ENCODE peak calls at places on chromosome 20, in five cellular contexts. A, Y, C, T and Q are unnamed samples.

GRCh38 chr20:1876217-1876921 is 18.8 kb upstream of the SIRPA start:
- DNase-seq in T (peak; percentile 41), A (no peak), C (no peak), Y (no peak), Q (no peak)

GRCh38 chr20:53672484-53673129 is 79.0 kb upstream of the ZNF217 start:
- DNase-seq in Y (no peak), T (no peak), C (no peak), A (no peak), Q (no peak)

GRCh38 chr20:25145131-25145530 is 50.4 kb upstream of the ENTPD6 start:
- DNase-seq in A (no peak), Y (no peak), C (no peak), T (no peak), Q (no peak)

GRCh38 chr20:9608639-9609440 is 94.5 kb downstream of the LAMP5 start:
- DNase-seq in Y (no peak), C (no peak), T (no peak), A (no peak), Q (no peak)

GRCh38 chr20:62678553-62678952 is 30.1 kb upstream of the NTSR1 start:
- DNase-seq in C (no peak), T (no peak), A (no peak), Y (no peak), Q (no peak)

GRCh38 chr20:14688045-14688444 is 350.6 kb upstream of the FLRT3 start:
- DNase-seq in A (no peak), T (no peak), C (no peak), Y (no peak), Q (no peak)

GRCh38 chr20:59939879-59940128 is 301 bp downstream of the PPP1R3D start:
- DNase-seq in C (peak; percentile 69), Y (no peak), T (peak; percentile 48), A (no peak), Q (no peak)

GRCh38 chr20:9927224-9927623 is 88.3 kb upstream of the PAK5 start:
- DNase-seq in C (no peak), T (no peak), Y (no peak), A (no peak), Q (peak; percentile 39)

GRCh38 chr20:427401-427800 is 19.3 kb downstream of the RBCK1 start:
- DNase-seq in C (no peak), Y (no peak), T (no peak), A (no peak), Q (no peak)

GRCh38 chr20:1171461-1172093 is 13.2 kb downstream of the TMEM74B start:
- DNase-seq in T (peak; percentile 16), A (peak; percentile 66), C (peak; percentile 50), Y (no peak), Q (no peak)

GRCh38 chr20:34951652-34952051 is 4.0 kb downstream of the GSS start:
- DNase-seq in C (no peak), Y (peak; percentile 54), T (no peak), A (no peak), Q (no peak)

GRCh38 chr20:31671324-31671723 is 33.6 kb downstream of the COX4I2 start:
- DNase-seq in T (no peak), C (no peak), A (no peak), Y (no peak), Q (no peak)
- H3K4me1 ChIP-seq in T (peaks cover 90% of the 10 kb centered on the region), C (peaks cover 34% of the 10 kb centered on the region), A (peaks cover 88% of the 10 kb centered on the region), Y (peaks cover 99% of the 10 kb centered on the region), Q (peaks cover 25% of the 10 kb centered on the region)

DNA sequence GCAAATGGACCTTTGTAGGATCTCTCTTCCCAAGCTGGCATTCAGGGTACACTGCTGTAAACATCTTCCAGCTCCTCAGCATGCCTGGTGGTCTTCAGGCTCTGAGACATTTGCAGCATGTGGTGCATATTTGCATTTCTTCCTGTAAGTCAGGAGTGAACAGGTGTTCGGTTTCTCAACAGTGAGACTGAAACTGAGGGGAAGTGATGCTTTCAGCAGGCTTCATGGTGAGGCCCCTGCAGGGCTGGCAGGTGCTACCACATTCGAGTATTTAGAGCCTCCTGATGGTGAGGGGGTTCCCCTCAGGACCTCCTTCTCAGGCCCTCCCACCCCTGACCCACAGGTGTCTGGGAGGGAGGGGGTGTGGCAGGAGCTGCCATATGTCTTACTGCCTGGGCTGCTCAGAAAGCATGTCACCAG is 15.1 kb downstream of the MYBL2 start:
- DNase-seq in Y (no peak), A (no peak), T (peak; percentile 47), C (no peak), Q (no peak)
- TF ChIP-seq CTCF in Y (no peak), A (no peak), T (no peak), C (no peak), Q (no peak)

GRCh38 chr20:19277381-19277780 is 64.9 kb downstream of the SLC24A3 start:
- DNase-seq in T (no peak), Y (no peak), A (no peak), C (no peak), Q (no peak)

GRCh38 chr20:19274412-19275015 is 62.1 kb downstream of the SLC24A3 start:
- DNase-seq in T (peak; percentile 14), Y (peak; percentile 23), C (peak; percentile 85), A (no peak), Q (no peak)

GRCh38 chr20:19274001-19274400 is 61.6 kb downstream of the SLC24A3 start:
- DNase-seq in Y (no peak), C (no peak), A (no peak), T (no peak), Q (no peak)

GRCh38 chr20:19275038-19275629 is 62.7 kb downstream of the SLC24A3 start:
- DNase-seq in A (no peak), C (no peak), T (no peak), Y (no peak), Q (no peak)

DNA sequence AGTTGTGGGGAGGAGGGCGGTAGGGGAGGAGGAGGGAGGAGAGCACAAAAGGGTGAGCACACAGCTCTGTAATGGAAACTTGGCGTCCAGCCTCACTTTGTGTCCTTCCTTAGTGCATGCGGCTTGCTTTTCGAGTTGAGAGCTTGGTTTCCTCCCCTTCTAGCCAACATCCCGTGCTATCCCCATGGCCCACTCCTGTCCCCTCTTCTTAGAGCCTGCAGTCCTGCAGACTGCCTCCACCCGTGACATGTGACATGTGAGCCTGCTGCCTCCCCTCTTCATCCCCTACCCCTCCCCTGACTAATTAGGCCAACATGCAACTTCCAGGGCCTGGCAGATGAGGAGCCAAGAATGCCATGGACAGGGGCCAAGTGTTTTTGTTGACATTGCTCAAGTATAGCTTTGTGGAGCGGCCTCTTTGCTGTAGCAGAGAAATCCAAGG is 63.2 kb downstream of the SLC24A3 start:
- DNase-seq in Y (peak; percentile 38), A (no peak), C (peak; percentile 88), T (peak; percentile 57), Q (peak; percentile 34)
- TF ChIP-seq POLR2A in Y (no peak), A (no peak), C (no peak), T (no peak), Q (no peak)

GRCh38 chr20:55478739-55479450 is 526.4 kb downstream of the CBLN4 start:
- DNase-seq in C (no peak), T (no peak), A (no peak), Y (no peak), Q (no peak)
- H3K4me1 ChIP-seq in C (no peaks in the 10 kb centered on the region), T (no peaks in the 10 kb centered on the region), A (no peaks in the 10 kb centered on the region), Y (no peaks in the 10 kb centered on the region), Q (no peaks in the 10 kb centered on the region)

DNA sequence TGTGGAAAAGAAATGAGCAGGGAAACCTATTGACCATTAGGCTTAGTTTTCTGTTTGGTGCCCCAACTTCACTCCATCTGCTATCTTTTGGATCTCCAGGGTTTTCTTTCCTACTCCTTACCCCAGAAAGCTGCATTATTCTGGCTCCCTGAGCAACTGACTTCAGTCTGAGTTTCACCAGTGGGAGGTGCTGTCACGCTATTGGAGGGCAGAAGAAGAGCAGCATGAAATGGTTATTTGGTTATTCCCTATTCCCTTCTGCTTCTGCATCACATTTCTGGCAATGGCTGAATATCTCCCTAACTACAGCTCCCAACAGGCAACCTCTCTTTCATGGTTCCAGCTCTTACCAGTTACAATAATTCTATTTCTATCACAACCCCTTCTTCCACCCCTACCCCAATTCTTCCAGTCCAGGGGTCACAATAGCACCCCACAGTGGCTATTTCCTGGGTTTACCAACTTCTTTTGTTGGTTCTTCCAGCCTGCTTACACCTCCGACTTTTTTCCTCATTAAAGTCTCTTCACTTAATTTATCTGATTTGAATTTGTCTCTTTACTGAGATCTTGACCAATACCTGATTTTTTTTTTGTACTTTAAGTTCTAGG is 311.5 kb downstream of the PLCB1 start:
- DNase-seq in A (no peak), Y (no peak), T (no peak), C (no peak), Q (no peak)
- TF ChIP-seq CTCF in A (no peak), Y (no peak), T (no peak), C (no peak), Q (no peak)

DNA sequence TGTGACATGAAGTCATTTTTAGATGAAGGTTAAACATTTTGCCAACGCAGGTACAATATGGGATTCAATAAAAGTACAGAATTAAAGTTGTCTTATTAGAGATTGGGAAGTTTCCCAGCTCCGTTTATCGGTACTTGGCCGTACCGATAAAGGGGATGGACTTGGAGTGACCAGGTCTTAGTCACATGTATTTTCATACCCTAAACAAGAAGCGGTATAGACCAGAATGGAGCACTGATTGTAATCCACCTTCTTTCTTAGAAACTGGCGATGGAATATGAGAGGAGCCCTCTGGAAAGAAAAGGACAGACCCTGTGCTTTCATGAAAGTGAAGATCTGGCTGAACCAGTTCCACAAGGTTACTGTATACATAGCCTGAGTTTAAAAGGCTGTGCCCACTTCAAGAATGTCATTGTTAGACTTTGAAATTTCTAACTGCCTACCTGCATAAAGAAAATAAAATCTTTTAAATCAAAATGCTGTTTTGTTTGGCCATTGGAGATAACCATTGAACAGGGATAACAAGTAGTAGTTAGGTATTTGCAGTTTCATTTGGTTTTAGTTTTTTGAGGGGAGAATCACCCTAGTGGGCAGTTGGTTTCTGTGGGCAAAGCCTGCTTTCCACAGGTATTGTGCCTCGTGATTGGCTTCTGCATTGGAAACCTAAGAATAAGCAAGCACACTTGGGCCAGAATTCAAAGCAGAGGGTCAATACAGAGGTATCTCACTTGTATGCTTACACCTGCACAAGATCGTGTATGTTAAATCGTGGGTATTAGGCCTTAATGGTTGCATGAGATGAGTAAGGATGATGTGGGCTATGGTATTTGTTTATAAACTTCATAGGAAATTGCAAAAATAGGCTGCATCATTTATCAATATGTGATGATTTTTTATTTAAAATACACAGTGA is 11.2 kb upstream of the ZNFX1 start:
- DNase-seq in T (no peak), A (no peak), C (no peak), Y (no peak), Q (peak; percentile 86)
- TF ChIP-seq POLR2A in T (no peak), A (peak; percentile 86), C (no peak), Y (no peak), Q (no peak)